ENCODE peak calls at places on chromosomes 3 and 15, in nine cellular contexts. One of them, this sample, is unnamed.

GRCh38 chr3:97692831-97693230 is 71.7 kb upstream of the ARL6 start:
- DNase-seq in upper lobe of left lung: no peak
- DNase-seq in WERI-Rb-1: no peak
- DNase-seq in GM12865: no peak
- DNase-seq in lower lobe of right lung: no peak
- DNase-seq in astrocyte of the cerebellum: no peak
- DNase-seq in fibroblast of the aortic adventitia: no peak
- DNase-seq in fibroblast of lung: no peak
- DNase-seq in adrenal gland: no peak
- DNase-seq in this sample: no peak

GRCh38 chr3:172140499-172141391 is 101.4 kb downstream of the FNDC3B start:
- DNase-seq in upper lobe of left lung: peak
- DNase-seq in WERI-Rb-1: no peak
- DNase-seq in fibroblast of the aortic adventitia: peak
- DNase-seq in GM12865: no peak
- DNase-seq in fibroblast of lung: peak
- DNase-seq in lower lobe of right lung: no peak
- DNase-seq in astrocyte of the cerebellum: peak
- DNase-seq in adrenal gland: peak
- DNase-seq in this sample: no peak

GRCh38 chr15:96333194-96334016 is 2.9 kb downstream of the NR2F2 start:
- DNase-seq in astrocyte of the cerebellum: no peak
- DNase-seq in fibroblast of the aortic adventitia: peak
- DNase-seq in GM12865: peak
- DNase-seq in lower lobe of right lung: peak
- DNase-seq in adrenal gland: peak
- DNase-seq in WERI-Rb-1: no peak
- DNase-seq in fibroblast of lung: peak
- DNase-seq in upper lobe of left lung: no peak
- DNase-seq in this sample: no peak

GRCh38 chr3:195319060-195319459 is 48.1 kb upstream of the XXYLT1 start:
- DNase-seq in fibroblast of lung: no peak
- DNase-seq in GM12865: peak
- DNase-seq in astrocyte of the cerebellum: no peak
- DNase-seq in fibroblast of the aortic adventitia: no peak
- DNase-seq in WERI-Rb-1: no peak
- DNase-seq in adrenal gland: no peak
- DNase-seq in lower lobe of right lung: no peak
- DNase-seq in upper lobe of left lung: no peak
- DNase-seq in this sample: no peak

GRCh38 chr3:64131755-64132154 is 93.5 kb downstream of the PRICKLE2 start:
- DNase-seq in adrenal gland: no peak
- DNase-seq in GM12865: no peak
- DNase-seq in fibroblast of the aortic adventitia: no peak
- DNase-seq in lower lobe of right lung: no peak
- DNase-seq in fibroblast of lung: no peak
- DNase-seq in astrocyte of the cerebellum: no peak
- DNase-seq in upper lobe of left lung: no peak
- DNase-seq in WERI-Rb-1: peak
- DNase-seq in this sample: no peak

GRCh38 chr3:43870110-43870509 is 179.4 kb downstream of the ABHD5 start:
- DNase-seq in fibroblast of lung: peak
- DNase-seq in upper lobe of left lung: no peak
- DNase-seq in GM12865: no peak
- DNase-seq in fibroblast of the aortic adventitia: peak
- DNase-seq in astrocyte of the cerebellum: peak
- DNase-seq in WERI-Rb-1: no peak
- DNase-seq in adrenal gland: no peak
- DNase-seq in lower lobe of right lung: no peak
- DNase-seq in this sample: peak

GRCh38 chr15:64858136-64858535 is 16.4 kb downstream of the PLEKHO2 start:
- DNase-seq in upper lobe of left lung: no peak
- DNase-seq in fibroblast of lung: no peak
- DNase-seq in WERI-Rb-1: no peak
- DNase-seq in lower lobe of right lung: no peak
- DNase-seq in GM12865: no peak
- DNase-seq in astrocyte of the cerebellum: no peak
- DNase-seq in fibroblast of the aortic adventitia: no peak
- DNase-seq in adrenal gland: peak
- DNase-seq in this sample: no peak

GRCh38 chr3:44130249-44130648 is 111.4 kb upstream of the TOPAZ1 start:
- DNase-seq in lower lobe of right lung: no peak
- DNase-seq in upper lobe of left lung: no peak
- DNase-seq in GM12865: peak
- DNase-seq in astrocyte of the cerebellum: no peak
- DNase-seq in fibroblast of the aortic adventitia: no peak
- DNase-seq in fibroblast of lung: no peak
- DNase-seq in WERI-Rb-1: no peak
- DNase-seq in adrenal gland: no peak
- DNase-seq in this sample: no peak

GRCh38 chr3:157500232-157500631 is 3.0 kb downstream of the VEPH1 start:
- DNase-seq in upper lobe of left lung: no peak
- DNase-seq in adrenal gland: no peak
- DNase-seq in WERI-Rb-1: no peak
- DNase-seq in GM12865: no peak
- DNase-seq in astrocyte of the cerebellum: no peak
- DNase-seq in fibroblast of the aortic adventitia: no peak
- DNase-seq in lower lobe of right lung: no peak
- DNase-seq in fibroblast of lung: no peak
- DNase-seq in this sample: no peak

GRCh38 chr3:55939287-55939686 is 452.2 kb upstream of the WNT5A start:
- DNase-seq in upper lobe of left lung: no peak
- DNase-seq in astrocyte of the cerebellum: no peak
- DNase-seq in adrenal gland: no peak
- DNase-seq in lower lobe of right lung: no peak
- DNase-seq in fibroblast of lung: no peak
- DNase-seq in WERI-Rb-1: no peak
- DNase-seq in fibroblast of the aortic adventitia: no peak
- DNase-seq in GM12865: no peak
- DNase-seq in this sample: no peak

GRCh38 chr3:71026634-71027578 is 556.6 kb downstream of the FOXP1 start:
- DNase-seq in astrocyte of the cerebellum: no peak
- DNase-seq in GM12865: no peak
- DNase-seq in upper lobe of left lung: no peak
- DNase-seq in lower lobe of right lung: no peak
- DNase-seq in adrenal gland: no peak
- DNase-seq in fibroblast of the aortic adventitia: peak
- DNase-seq in WERI-Rb-1: no peak
- DNase-seq in fibroblast of lung: no peak
- DNase-seq in this sample: no peak

GRCh38 chr15:79897380-79897678 is 515 bp upstream of the MTHFS start:
- DNase-seq in astrocyte of the cerebellum: no peak
- DNase-seq in fibroblast of lung: no peak
- DNase-seq in adrenal gland: no peak
- DNase-seq in fibroblast of the aortic adventitia: peak
- DNase-seq in GM12865: no peak
- DNase-seq in lower lobe of right lung: no peak
- DNase-seq in upper lobe of left lung: no peak
- DNase-seq in WERI-Rb-1: no peak
- DNase-seq in this sample: no peak

GRCh38 chr3:87855626-87856025 is 203.2 kb downstream of the CGGBP1 start:
- DNase-seq in GM12865: no peak
- DNase-seq in fibroblast of lung: peak
- DNase-seq in WERI-Rb-1: no peak
- DNase-seq in upper lobe of left lung: no peak
- DNase-seq in astrocyte of the cerebellum: no peak
- DNase-seq in fibroblast of the aortic adventitia: peak
- DNase-seq in adrenal gland: no peak
- DNase-seq in lower lobe of right lung: no peak
- DNase-seq in this sample: no peak

GRCh38 chr3:95923496-95924210 is 890.7 kb upstream of the EPHA6 start:
- DNase-seq in adrenal gland: peak
- DNase-seq in fibroblast of the aortic adventitia: peak
- DNase-seq in astrocyte of the cerebellum: peak
- DNase-seq in WERI-Rb-1: no peak
- DNase-seq in lower lobe of right lung: no peak
- DNase-seq in GM12865: no peak
- DNase-seq in upper lobe of left lung: no peak
- DNase-seq in fibroblast of lung: peak
- DNase-seq in this sample: no peak

DNA sequence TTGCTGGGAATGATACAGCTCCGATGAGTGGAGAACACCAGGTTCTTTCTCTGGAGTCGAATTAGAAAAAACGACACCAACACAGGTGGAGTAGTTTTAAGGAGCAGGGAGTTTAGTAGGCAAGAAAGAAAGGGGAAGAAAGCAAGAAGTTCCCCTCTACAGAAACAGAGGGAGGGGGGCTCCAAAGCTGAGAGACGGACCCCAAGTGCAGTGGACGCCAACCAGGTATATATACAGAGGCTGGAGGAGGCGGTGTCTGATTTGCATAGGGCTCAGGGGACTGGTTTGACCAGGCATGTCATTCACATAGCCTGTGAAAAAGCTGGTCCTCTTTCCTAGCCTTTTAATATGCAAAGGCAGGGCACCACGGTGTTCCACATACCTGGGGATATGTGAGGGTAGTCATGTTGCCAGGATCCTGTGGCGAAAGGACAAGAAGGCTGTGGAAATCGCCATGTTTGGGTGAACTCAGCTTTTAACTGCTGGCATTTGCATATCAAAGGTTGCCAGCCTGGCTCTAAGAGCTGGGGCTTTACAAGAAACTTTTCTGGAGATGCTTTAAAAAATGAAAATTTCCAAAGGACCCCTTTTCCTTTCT is 887.4 kb upstream of the EPHA6 start:
- DNase-seq in fibroblast of lung: no peak
- DNase-seq in GM12865: no peak
- DNase-seq in adrenal gland: no peak
- DNase-seq in lower lobe of right lung: no peak
- DNase-seq in fibroblast of the aortic adventitia: no peak
- DNase-seq in WERI-Rb-1: no peak
- DNase-seq in astrocyte of the cerebellum: no peak
- DNase-seq in upper lobe of left lung: no peak
- DNase-seq in this sample: no peak
- TF ChIP-seq CTCF in fibroblast of lung: no peak
- TF ChIP-seq CTCF in GM12865: no peak
- TF ChIP-seq CTCF in adrenal gland: no peak
- TF ChIP-seq CTCF in lower lobe of right lung: no peak
- TF ChIP-seq CTCF in fibroblast of the aortic adventitia: no peak
- TF ChIP-seq CTCF in WERI-Rb-1: no peak
- TF ChIP-seq CTCF in astrocyte of the cerebellum: no peak
- TF ChIP-seq CTCF in upper lobe of left lung: no peak
- TF ChIP-seq CTCF in this sample: no peak

GRCh38 chr15:66786708-66787471 is 84.9 kb downstream of the SMAD6 start:
- DNase-seq in fibroblast of the aortic adventitia: no peak
- DNase-seq in GM12865: no peak
- DNase-seq in upper lobe of left lung: no peak
- DNase-seq in lower lobe of right lung: no peak
- DNase-seq in fibroblast of lung: no peak
- DNase-seq in WERI-Rb-1: no peak
- DNase-seq in astrocyte of the cerebellum: no peak
- DNase-seq in adrenal gland: no peak
- DNase-seq in this sample: no peak

GRCh38 chr15:66787472-66787871 is 85.4 kb downstream of the SMAD6 start:
- DNase-seq in WERI-Rb-1: no peak
- DNase-seq in fibroblast of the aortic adventitia: no peak
- DNase-seq in fibroblast of lung: no peak
- DNase-seq in upper lobe of left lung: no peak
- DNase-seq in adrenal gland: no peak
- DNase-seq in lower lobe of right lung: no peak
- DNase-seq in GM12865: no peak
- DNase-seq in astrocyte of the cerebellum: no peak
- DNase-seq in this sample: no peak

GRCh38 chr15:66786222-66786621 is 84.2 kb downstream of the SMAD6 start:
- DNase-seq in lower lobe of right lung: no peak
- DNase-seq in fibroblast of lung: no peak
- DNase-seq in GM12865: no peak
- DNase-seq in fibroblast of the aortic adventitia: no peak
- DNase-seq in upper lobe of left lung: no peak
- DNase-seq in WERI-Rb-1: no peak
- DNase-seq in astrocyte of the cerebellum: no peak
- DNase-seq in adrenal gland: no peak
- DNase-seq in this sample: no peak

GRCh38 chr15:66788024-66788423 is 86.0 kb downstream of the SMAD6 start:
- DNase-seq in WERI-Rb-1: no peak
- DNase-seq in fibroblast of the aortic adventitia: no peak
- DNase-seq in upper lobe of left lung: no peak
- DNase-seq in GM12865: no peak
- DNase-seq in astrocyte of the cerebellum: no peak
- DNase-seq in adrenal gland: no peak
- DNase-seq in fibroblast of lung: no peak
- DNase-seq in lower lobe of right lung: no peak
- DNase-seq in this sample: no peak

GRCh38 chr15:66789029-66790025 is 87.3 kb downstream of the SMAD6 start:
- DNase-seq in astrocyte of the cerebellum: no peak
- DNase-seq in fibroblast of the aortic adventitia: peak
- DNase-seq in upper lobe of left lung: peak
- DNase-seq in fibroblast of lung: peak
- DNase-seq in GM12865: peak
- DNase-seq in lower lobe of right lung: no peak
- DNase-seq in adrenal gland: peak
- DNase-seq in WERI-Rb-1: peak
- DNase-seq in this sample: no peak
- TF ChIP-seq CTCF in astrocyte of the cerebellum: peak
- TF ChIP-seq CTCF in fibroblast of the aortic adventitia: peak
- TF ChIP-seq CTCF in upper lobe of left lung: peak
- TF ChIP-seq CTCF in fibroblast of lung: peak
- TF ChIP-seq CTCF in GM12865: peak
- TF ChIP-seq CTCF in lower lobe of right lung: peak
- TF ChIP-seq CTCF in adrenal gland: peak
- TF ChIP-seq CTCF in WERI-Rb-1: peak
- TF ChIP-seq CTCF in this sample: peak

GRCh38 chr3:126081618-126082333 is 2.1 kb downstream of the SLC41A3 start:
- DNase-seq in adrenal gland: peak
- DNase-seq in WERI-Rb-1: peak
- DNase-seq in upper lobe of left lung: no peak
- DNase-seq in GM12865: no peak
- DNase-seq in astrocyte of the cerebellum: no peak
- DNase-seq in lower lobe of right lung: no peak
- DNase-seq in fibroblast of lung: peak
- DNase-seq in fibroblast of the aortic adventitia: peak
- DNase-seq in this sample: no peak
- TF ChIP-seq CTCF in adrenal gland: peak
- TF ChIP-seq CTCF in WERI-Rb-1: peak
- TF ChIP-seq CTCF in upper lobe of left lung: no peak
- TF ChIP-seq CTCF in GM12865: peak
- TF ChIP-seq CTCF in astrocyte of the cerebellum: peak
- TF ChIP-seq CTCF in lower lobe of right lung: peak
- TF ChIP-seq CTCF in fibroblast of lung: peak
- TF ChIP-seq CTCF in fibroblast of the aortic adventitia: peak
- TF ChIP-seq CTCF in this sample: peak

GRCh38 chr15:69344238-69344637 is 45.5 kb downstream of the PAQR5 start:
- DNase-seq in WERI-Rb-1: no peak
- DNase-seq in astrocyte of the cerebellum: no peak
- DNase-seq in GM12865: no peak
- DNase-seq in upper lobe of left lung: no peak
- DNase-seq in fibroblast of the aortic adventitia: no peak
- DNase-seq in lower lobe of right lung: no peak
- DNase-seq in fibroblast of lung: no peak
- DNase-seq in adrenal gland: no peak
- DNase-seq in this sample: no peak
- TF ChIP-seq CTCF in WERI-Rb-1: no peak
- TF ChIP-seq CTCF in astrocyte of the cerebellum: no peak
- TF ChIP-seq CTCF in GM12865: no peak
- TF ChIP-seq CTCF in upper lobe of left lung: no peak
- TF ChIP-seq CTCF in fibroblast of the aortic adventitia: no peak
- TF ChIP-seq CTCF in lower lobe of right lung: no peak
- TF ChIP-seq CTCF in fibroblast of lung: no peak
- TF ChIP-seq CTCF in adrenal gland: no peak
- TF ChIP-seq CTCF in this sample: peak